ENCODE peak calls at places on chromosomes 13 and 19, in ten cellular contexts. One of them, this sample, is unnamed.

GRCh38 chr19:11479470-11480080 is 1.3 kb downstream of the ELAVL3 start:
- DNase-seq in A549: no peak
- DNase-seq in Peyer's patch: no peak
- DNase-seq in stomach: no peak
- DNase-seq in body of pancreas: no peak
- DNase-seq in heart left ventricle: no peak
- DNase-seq in suprapubic skin: no peak
- DNase-seq in esophagus squamous epithelium: no peak
- DNase-seq in upper lobe of left lung: peak
- DNase-seq in HCT116: no peak
- DNase-seq in this sample: peak

GRCh38 chr19:39301021-39301420 is 4.8 kb downstream of the IFNL1 start:
- DNase-seq in A549: no peak
- DNase-seq in Peyer's patch: peak
- DNase-seq in stomach: no peak
- DNase-seq in body of pancreas: no peak
- DNase-seq in heart left ventricle: no peak
- DNase-seq in suprapubic skin: peak
- DNase-seq in esophagus squamous epithelium: no peak
- DNase-seq in upper lobe of left lung: no peak
- DNase-seq in HCT116: no peak
- DNase-seq in this sample: no peak

GRCh38 chr13:114143806-114144605 is 11.6 kb upstream of the RASA3 start:
- DNase-seq in A549: peak
- DNase-seq in Peyer's patch: peak
- DNase-seq in stomach: no peak
- DNase-seq in body of pancreas: peak
- DNase-seq in heart left ventricle: peak
- DNase-seq in suprapubic skin: no peak
- DNase-seq in esophagus squamous epithelium: no peak
- DNase-seq in upper lobe of left lung: no peak
- DNase-seq in HCT116: peak
- DNase-seq in this sample: peak

GRCh38 chr19:10820173-10820572 is 15.8 kb downstream of the TMED1 start:
- DNase-seq in A549: no peak
- DNase-seq in Peyer's patch: no peak
- DNase-seq in stomach: no peak
- DNase-seq in body of pancreas: no peak
- DNase-seq in heart left ventricle: no peak
- DNase-seq in suprapubic skin: no peak
- DNase-seq in esophagus squamous epithelium: no peak
- DNase-seq in upper lobe of left lung: no peak
- DNase-seq in HCT116: no peak
- DNase-seq in this sample: no peak

GRCh38 chr13:109400625-109401257 is 385.6 kb downstream of the IRS2 start:
- DNase-seq in A549: no peak
- DNase-seq in Peyer's patch: peak
- DNase-seq in stomach: peak
- DNase-seq in body of pancreas: no peak
- DNase-seq in heart left ventricle: no peak
- DNase-seq in suprapubic skin: no peak
- DNase-seq in esophagus squamous epithelium: no peak
- DNase-seq in upper lobe of left lung: peak
- DNase-seq in HCT116: no peak
- DNase-seq in this sample: no peak

GRCh38 chr19:14002571-14003278 is 3.4 kb downstream of the RFX1 start:
- DNase-seq in A549: no peak
- DNase-seq in Peyer's patch: peak
- DNase-seq in stomach: no peak
- DNase-seq in body of pancreas: no peak
- DNase-seq in heart left ventricle: no peak
- DNase-seq in suprapubic skin: no peak
- DNase-seq in esophagus squamous epithelium: no peak
- DNase-seq in upper lobe of left lung: no peak
- DNase-seq in HCT116: no peak
- DNase-seq in this sample: no peak

GRCh38 chr19:37719111-37719926 is at the start of gene ZNF607:
- DNase-seq in A549: peak
- DNase-seq in Peyer's patch: peak
- DNase-seq in stomach: peak
- DNase-seq in body of pancreas: peak
- DNase-seq in heart left ventricle: peak
- DNase-seq in suprapubic skin: peak
- DNase-seq in esophagus squamous epithelium: peak
- DNase-seq in upper lobe of left lung: peak
- DNase-seq in HCT116: peak
- DNase-seq in this sample: peak

GRCh38 chr13:48585456-48585840 is 52.6 kb upstream of the RCBTB2 start:
- DNase-seq in A549: no peak
- DNase-seq in Peyer's patch: no peak
- DNase-seq in stomach: peak
- DNase-seq in body of pancreas: peak
- DNase-seq in heart left ventricle: peak
- DNase-seq in suprapubic skin: no peak
- DNase-seq in esophagus squamous epithelium: no peak
- DNase-seq in upper lobe of left lung: no peak
- DNase-seq in HCT116: peak
- DNase-seq in this sample: peak

GRCh38 chr19:43950834-43951626 is at the start of gene ZNF221:
- DNase-seq in A549: peak
- DNase-seq in Peyer's patch: peak
- DNase-seq in stomach: peak
- DNase-seq in body of pancreas: peak
- DNase-seq in heart left ventricle: peak
- DNase-seq in suprapubic skin: peak
- DNase-seq in esophagus squamous epithelium: peak
- DNase-seq in upper lobe of left lung: peak
- DNase-seq in HCT116: peak
- DNase-seq in this sample: peak
- TF ChIP-seq CTCF in A549: peak
- TF ChIP-seq CTCF in Peyer's patch: peak
- TF ChIP-seq CTCF in stomach: peak
- TF ChIP-seq CTCF in body of pancreas: peak
- TF ChIP-seq CTCF in heart left ventricle: peak
- TF ChIP-seq CTCF in suprapubic skin: peak
- TF ChIP-seq CTCF in esophagus squamous epithelium: peak
- TF ChIP-seq CTCF in upper lobe of left lung: peak
- TF ChIP-seq CTCF in HCT116: peak
- TF ChIP-seq CTCF in this sample: peak

GRCh38 chr19:33376423-33376822 is 2.9 kb downstream of the CEBPG start:
- DNase-seq in A549: peak
- DNase-seq in Peyer's patch: peak
- DNase-seq in stomach: peak
- DNase-seq in body of pancreas: peak
- DNase-seq in heart left ventricle: peak
- DNase-seq in suprapubic skin: no peak
- DNase-seq in esophagus squamous epithelium: no peak
- DNase-seq in upper lobe of left lung: no peak
- DNase-seq in HCT116: peak
- DNase-seq in this sample: peak

GRCh38 chr19:33375760-33376159 is 2.3 kb downstream of the CEBPG start:
- DNase-seq in A549: no peak
- DNase-seq in Peyer's patch: peak
- DNase-seq in stomach: no peak
- DNase-seq in body of pancreas: no peak
- DNase-seq in heart left ventricle: no peak
- DNase-seq in suprapubic skin: no peak
- DNase-seq in esophagus squamous epithelium: no peak
- DNase-seq in upper lobe of left lung: no peak
- DNase-seq in HCT116: no peak
- DNase-seq in this sample: no peak

GRCh38 chr19:33375156-33375744 is 1.7 kb downstream of the CEBPG start:
- DNase-seq in A549: no peak
- DNase-seq in Peyer's patch: peak
- DNase-seq in stomach: no peak
- DNase-seq in body of pancreas: no peak
- DNase-seq in heart left ventricle: no peak
- DNase-seq in suprapubic skin: no peak
- DNase-seq in esophagus squamous epithelium: no peak
- DNase-seq in upper lobe of left lung: no peak
- DNase-seq in HCT116: no peak
- DNase-seq in this sample: no peak

GRCh38 chr19:33373701-33374405 is at the start of gene CEBPG:
- DNase-seq in A549: no peak
- DNase-seq in Peyer's patch: peak
- DNase-seq in stomach: peak
- DNase-seq in body of pancreas: peak
- DNase-seq in heart left ventricle: peak
- DNase-seq in suprapubic skin: no peak
- DNase-seq in esophagus squamous epithelium: no peak
- DNase-seq in upper lobe of left lung: peak
- DNase-seq in HCT116: no peak
- DNase-seq in this sample: peak

DNA sequence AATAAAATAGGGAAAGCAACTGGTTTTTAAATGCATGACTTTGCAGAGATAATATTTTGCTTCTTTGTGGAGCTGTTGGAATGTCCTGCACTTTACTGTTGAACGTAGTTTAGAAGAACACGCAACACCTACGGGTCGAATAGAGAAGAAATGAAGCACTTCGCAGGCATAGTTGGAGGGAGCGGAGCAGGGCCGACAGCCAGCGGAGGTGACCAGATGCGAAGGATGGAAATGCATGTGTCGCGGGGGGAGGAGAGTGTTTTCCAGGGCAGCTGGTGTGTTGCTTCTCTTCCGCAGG is 846 bp downstream of the CEBPG start:
- DNase-seq in A549: no peak
- DNase-seq in Peyer's patch: peak
- DNase-seq in stomach: no peak
- DNase-seq in body of pancreas: peak
- DNase-seq in heart left ventricle: no peak
- DNase-seq in suprapubic skin: no peak
- DNase-seq in esophagus squamous epithelium: no peak
- DNase-seq in upper lobe of left lung: peak
- DNase-seq in HCT116: no peak
- DNase-seq in this sample: no peak
- H3K27ac ChIP-seq in A549: peak
- H3K27ac ChIP-seq in Peyer's patch: peak
- H3K27ac ChIP-seq in stomach: peak
- H3K27ac ChIP-seq in body of pancreas: peak
- H3K27ac ChIP-seq in heart left ventricle: peak
- H3K27ac ChIP-seq in suprapubic skin: peak
- H3K27ac ChIP-seq in esophagus squamous epithelium: peak
- H3K27ac ChIP-seq in upper lobe of left lung: peak
- H3K27ac ChIP-seq in HCT116: peak
- H3K27ac ChIP-seq in this sample: peak

GRCh38 chr19:3062165-3063105 is at the start of gene TLE5:
- DNase-seq in A549: no peak
- DNase-seq in Peyer's patch: peak
- DNase-seq in stomach: peak
- DNase-seq in body of pancreas: peak
- DNase-seq in heart left ventricle: peak
- DNase-seq in suprapubic skin: no peak
- DNase-seq in esophagus squamous epithelium: no peak
- DNase-seq in upper lobe of left lung: peak
- DNase-seq in HCT116: no peak
- DNase-seq in this sample: peak

GRCh38 chr19:3059653-3060052 is 2.6 kb downstream of the TLE5 start:
- DNase-seq in A549: no peak
- DNase-seq in Peyer's patch: no peak
- DNase-seq in stomach: no peak
- DNase-seq in body of pancreas: no peak
- DNase-seq in heart left ventricle: no peak
- DNase-seq in suprapubic skin: no peak
- DNase-seq in esophagus squamous epithelium: no peak
- DNase-seq in upper lobe of left lung: no peak
- DNase-seq in HCT116: no peak
- DNase-seq in this sample: no peak

GRCh38 chr19:3064011-3064330 is 1.7 kb upstream of the TLE5 start:
- DNase-seq in A549: no peak
- DNase-seq in Peyer's patch: no peak
- DNase-seq in stomach: no peak
- DNase-seq in body of pancreas: no peak
- DNase-seq in heart left ventricle: no peak
- DNase-seq in suprapubic skin: no peak
- DNase-seq in esophagus squamous epithelium: no peak
- DNase-seq in upper lobe of left lung: no peak
- DNase-seq in HCT116: no peak
- DNase-seq in this sample: no peak

GRCh38 chr19:3060852-3061182 is 1.5 kb downstream of the TLE5 start:
- DNase-seq in A549: no peak
- DNase-seq in Peyer's patch: no peak
- DNase-seq in stomach: no peak
- DNase-seq in body of pancreas: no peak
- DNase-seq in heart left ventricle: no peak
- DNase-seq in suprapubic skin: no peak
- DNase-seq in esophagus squamous epithelium: no peak
- DNase-seq in upper lobe of left lung: no peak
- DNase-seq in HCT116: no peak
- DNase-seq in this sample: no peak

GRCh38 chr19:3061214-3062161 is 807 bp downstream of the TLE5 start:
- DNase-seq in A549: no peak
- DNase-seq in Peyer's patch: peak
- DNase-seq in stomach: peak
- DNase-seq in body of pancreas: peak
- DNase-seq in heart left ventricle: peak
- DNase-seq in suprapubic skin: no peak
- DNase-seq in esophagus squamous epithelium: no peak
- DNase-seq in upper lobe of left lung: peak
- DNase-seq in HCT116: no peak
- DNase-seq in this sample: peak
- TF ChIP-seq POLR2A in A549: no peak
- TF ChIP-seq POLR2A in Peyer's patch: no peak
- TF ChIP-seq POLR2A in stomach: no peak
- TF ChIP-seq POLR2A in body of pancreas: no peak
- TF ChIP-seq POLR2A in heart left ventricle: no peak
- TF ChIP-seq POLR2A in suprapubic skin: no peak
- TF ChIP-seq POLR2A in esophagus squamous epithelium: no peak
- TF ChIP-seq POLR2A in upper lobe of left lung: peak
- TF ChIP-seq POLR2A in HCT116: no peak
- TF ChIP-seq POLR2A in this sample: peak

GRCh38 chr19:50711196-50711595 is 8.4 kb downstream of the SHANK1 start:
- DNase-seq in A549: no peak
- DNase-seq in Peyer's patch: no peak
- DNase-seq in stomach: no peak
- DNase-seq in body of pancreas: no peak
- DNase-seq in heart left ventricle: no peak
- DNase-seq in suprapubic skin: no peak
- DNase-seq in esophagus squamous epithelium: no peak
- DNase-seq in upper lobe of left lung: no peak
- DNase-seq in HCT116: no peak
- DNase-seq in this sample: no peak

GRCh38 chr19:50708179-50708879 is 11.3 kb downstream of the SHANK1 start:
- DNase-seq in A549: peak
- DNase-seq in Peyer's patch: no peak
- DNase-seq in stomach: no peak
- DNase-seq in body of pancreas: no peak
- DNase-seq in heart left ventricle: no peak
- DNase-seq in suprapubic skin: no peak
- DNase-seq in esophagus squamous epithelium: no peak
- DNase-seq in upper lobe of left lung: no peak
- DNase-seq in HCT116: no peak
- DNase-seq in this sample: no peak

GRCh38 chr19:50710612-50711011 is 9.0 kb downstream of the SHANK1 start:
- DNase-seq in A549: no peak
- DNase-seq in Peyer's patch: no peak
- DNase-seq in stomach: no peak
- DNase-seq in body of pancreas: no peak
- DNase-seq in heart left ventricle: no peak
- DNase-seq in suprapubic skin: no peak
- DNase-seq in esophagus squamous epithelium: no peak
- DNase-seq in upper lobe of left lung: no peak
- DNase-seq in HCT116: no peak
- DNase-seq in this sample: no peak

GRCh38 chr19:50711805-50712204 is 7.8 kb downstream of the SHANK1 start:
- DNase-seq in A549: no peak
- DNase-seq in Peyer's patch: no peak
- DNase-seq in stomach: no peak
- DNase-seq in body of pancreas: no peak
- DNase-seq in heart left ventricle: no peak
- DNase-seq in suprapubic skin: no peak
- DNase-seq in esophagus squamous epithelium: no peak
- DNase-seq in upper lobe of left lung: no peak
- DNase-seq in HCT116: no peak
- DNase-seq in this sample: no peak

DNA sequence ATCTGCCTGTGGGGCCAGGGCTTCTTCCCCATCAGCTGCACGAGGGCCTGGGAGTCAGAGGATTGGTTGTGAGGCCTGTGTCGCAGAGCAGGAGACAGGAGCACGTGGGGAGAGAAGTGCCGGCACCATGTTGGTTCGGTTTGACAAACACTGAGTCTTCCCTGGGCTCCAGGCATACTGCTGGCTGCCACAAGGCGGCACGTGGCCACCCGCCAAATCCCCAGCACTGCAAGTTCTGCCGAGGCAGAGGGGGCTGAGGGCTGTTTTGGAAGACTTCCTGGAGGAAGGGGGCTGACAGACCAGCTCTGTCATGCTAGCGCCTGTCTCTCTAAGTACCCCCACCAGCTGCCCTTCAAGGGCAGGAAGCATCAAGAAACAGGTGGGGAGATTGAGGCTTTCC is 9.5 kb downstream of the SHANK1 start:
- DNase-seq in A549: peak
- DNase-seq in Peyer's patch: no peak
- DNase-seq in stomach: no peak
- DNase-seq in body of pancreas: no peak
- DNase-seq in heart left ventricle: no peak
- DNase-seq in suprapubic skin: no peak
- DNase-seq in esophagus squamous epithelium: no peak
- DNase-seq in upper lobe of left lung: no peak
- DNase-seq in HCT116: no peak
- DNase-seq in this sample: no peak
- TF ChIP-seq CTCF in A549: no peak
- TF ChIP-seq CTCF in Peyer's patch: no peak
- TF ChIP-seq CTCF in stomach: no peak
- TF ChIP-seq CTCF in body of pancreas: no peak
- TF ChIP-seq CTCF in heart left ventricle: no peak
- TF ChIP-seq CTCF in suprapubic skin: peak
- TF ChIP-seq CTCF in esophagus squamous epithelium: no peak
- TF ChIP-seq CTCF in upper lobe of left lung: no peak
- TF ChIP-seq CTCF in HCT116: peak
- TF ChIP-seq CTCF in this sample: no peak

This sample was measured in transverse colon.